ENCODE peak calls at places on chromosomes 4 and X, in four cellular contexts. L, X, E and O are unnamed samples.

GRCh38 chrX:12988797-12989196 is 13.9 kb downstream of the TMSB4X start:
- DNase-seq in E (peak; percentile 60), X (no peak), L (peak; percentile 91), O (peak; percentile 60)

GRCh38 chrX:138127314-138127713 is 561.4 kb downstream of the ZIC3 start:
- DNase-seq in E (no peak), L (peak; percentile 89), X (no peak), O (no peak)

GRCh38 chr4:40305329-40306193 is 29.6 kb upstream of the CHRNA9 start:
- DNase-seq in X (no peak), E (no peak), L (no peak), O (no peak)

GRCh38 chrX:42490111-42490510 is 287.9 kb downstream of the PPP1R2C start:
- DNase-seq in X (no peak), E (no peak), L (no peak), O (no peak)

GRCh38 chr4:158032733-158033415 is 140.0 kb downstream of the GASK1B start:
- DNase-seq in X (no peak), E (no peak), L (no peak), O (no peak)

GRCh38 chr4:154491731-154492249 is at the start of gene DCHS2:
- DNase-seq in L (peak; percentile 5), X (peak; percentile 86), E (no peak), O (peak; percentile 22)

GRCh38 chrX:72280210-72280882 is 3.3 kb upstream of the RPS4X start:
- DNase-seq in X (no peak), L (peak; percentile 76), E (no peak), O (peak; percentile 32)

GRCh38 chr4:3488791-3489190 is 25.7 kb downstream of the DOK7 start:
- DNase-seq in X (no peak), L (no peak), E (no peak), O (no peak)

GRCh38 chr4:139606600-139607301 is 50.7 kb upstream of the SETD7 start:
- DNase-seq in E (peak; percentile 54), X (no peak), L (peak; percentile 54), O (no peak)

GRCh38 chr4:143336828-143337599 is at the start of gene GAB1:
- DNase-seq in E (peak; percentile 35), X (peak; percentile 94), L (peak; percentile 76), O (peak; percentile 44)

GRCh38 chr4:150769235-150769634 is 187.3 kb downstream of the MAB21L2 start:
- DNase-seq in X (no peak), L (peak; percentile 71), E (peak; percentile 62), O (peak; percentile 41)

DNA sequence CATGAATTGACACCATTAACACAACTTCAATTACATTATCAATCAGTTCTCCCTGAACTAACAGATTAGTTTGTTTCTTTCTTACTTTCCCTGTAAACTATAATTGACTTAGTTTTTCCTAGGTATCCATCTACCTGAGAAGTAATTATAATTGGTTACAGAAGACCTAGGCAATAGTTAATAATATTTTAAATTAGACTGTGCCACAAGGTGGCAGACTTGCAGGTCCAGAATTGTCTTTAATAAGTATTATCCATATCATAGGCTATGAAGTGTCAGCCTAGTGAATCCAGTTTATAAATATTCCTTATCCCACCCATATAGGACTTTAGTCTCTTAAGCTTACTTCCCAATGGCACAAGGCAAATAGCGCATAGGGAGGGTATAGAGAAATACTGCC is 48.9 kb upstream of the FAM47B start:
- DNase-seq in E (no peak), L (peak; percentile 48), X (no peak), O (no peak)
- TF ChIP-seq CTCF in E (peak; percentile 41), L (peak; percentile 61), X (peak; percentile 59), O (peak; percentile 8)

GRCh38 chr4:8419222-8420041 is 21.1 kb downstream of the ACOX3 start:
- DNase-seq in E (no peak), X (no peak), L (no peak), O (no peak)
- H3K27ac ChIP-seq in E (no peak overlapping the region), X (no peak overlapping the region), L (no peak overlapping the region), O (peak overlapping the region; percentile 15)

GRCh38 chrX:1323315-1323714 is 13.3 kb upstream of the IL3RA start:
- DNase-seq in E (peak; percentile 17), L (peak; percentile 64), X (peak; percentile 94), O (no peak)
- TF ChIP-seq CTCF in E (peak; percentile 34), L (peak; percentile 58), X (peak; percentile 79), O (no peak)

GRCh38 chrX:153968754-153969124 is 2.9 kb downstream of the HCFC1 start:
- DNase-seq in E (no peak), L (peak; percentile 10), X (no peak), O (no peak)
- H3K27ac ChIP-seq in E (no peak overlapping the region), L (no peak overlapping the region), X (no peak overlapping the region), O (peak overlapping the region; percentile 97)

DNA sequence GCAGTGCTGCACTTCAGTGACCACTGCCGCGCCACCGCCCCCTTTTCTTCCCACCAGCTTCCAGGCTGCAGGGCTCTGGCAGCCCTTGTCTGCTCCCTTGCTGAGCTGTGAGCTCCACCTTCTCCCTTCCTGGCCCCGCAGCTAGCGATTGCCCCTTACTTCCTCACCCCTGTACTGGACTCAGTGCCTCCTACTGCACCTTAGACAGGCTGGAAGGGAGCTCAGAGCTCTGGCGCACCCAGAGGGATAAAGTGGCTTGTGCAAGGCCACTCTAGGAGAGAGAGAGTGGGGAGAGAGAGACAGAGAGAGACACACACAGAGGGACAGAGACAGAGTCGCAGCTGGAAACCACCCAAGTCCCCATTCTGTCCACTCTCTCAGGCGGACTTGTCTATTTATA is 6.0 kb downstream of the RASL11B start:
- DNase-seq in X (peak; percentile 85), E (no peak), L (no peak), O (no peak)
- TF ChIP-seq CTCF in X (peak; percentile 48), E (no peak), L (no peak), O (no peak)